ENCODE peak calls at places on chromosome 11, in eight cellular contexts. One of them, this sample, is unnamed.

GRCh38 chr11:125724125-125724524 is 22.0 kb upstream of the PATE1 start:
- DNase-seq in HCT116: peak; percentile 12
- DNase-seq in fibroblast of lung: peak; percentile 30
- DNase-seq in mammary epithelial cell: peak; percentile 16
- DNase-seq in PC-3: peak; percentile 51
- DNase-seq in neural progenitor cell: peak; percentile 34
- DNase-seq in GM23248: peak; percentile 38
- DNase-seq in IMR-90: peak; percentile 4
- DNase-seq in this sample: peak; percentile 45

GRCh38 chr11:95175969-95176368 is 55.0 kb downstream of the SESN3 start:
- DNase-seq in HCT116: no peak
- DNase-seq in fibroblast of lung: no peak
- DNase-seq in mammary epithelial cell: no peak
- DNase-seq in PC-3: no peak
- DNase-seq in neural progenitor cell: no peak
- DNase-seq in GM23248: no peak
- DNase-seq in IMR-90: no peak
- DNase-seq in this sample: no peak

GRCh38 chr11:100738701-100739100 is 51.6 kb downstream of the ARHGAP42 start:
- DNase-seq in HCT116: no peak
- DNase-seq in fibroblast of lung: no peak
- DNase-seq in mammary epithelial cell: no peak
- DNase-seq in PC-3: no peak
- DNase-seq in neural progenitor cell: no peak
- DNase-seq in GM23248: no peak
- DNase-seq in IMR-90: no peak
- DNase-seq in this sample: no peak

GRCh38 chr11:117819096-117820040 is 5.2 kb downstream of the FXYD2 start:
- DNase-seq in HCT116: peak; percentile 70
- DNase-seq in fibroblast of lung: peak; percentile 54
- DNase-seq in mammary epithelial cell: peak; percentile 66
- DNase-seq in PC-3: peak; percentile 86
- DNase-seq in neural progenitor cell: peak; percentile 83
- DNase-seq in GM23248: peak; percentile 61
- DNase-seq in IMR-90: peak; percentile 63
- DNase-seq in this sample: peak; percentile 80

GRCh38 chr11:63017306-63017974 is 1.8 kb upstream of the SLC22A8 start:
- DNase-seq in HCT116: no peak
- DNase-seq in fibroblast of lung: peak; percentile 3
- DNase-seq in mammary epithelial cell: no peak
- DNase-seq in PC-3: no peak
- DNase-seq in neural progenitor cell: peak; percentile 64
- DNase-seq in GM23248: no peak
- DNase-seq in IMR-90: no peak
- DNase-seq in this sample: no peak

GRCh38 chr11:9146477-9146876 is 55.1 kb upstream of the SCUBE2 start:
- DNase-seq in HCT116: no peak
- DNase-seq in fibroblast of lung: no peak
- DNase-seq in mammary epithelial cell: no peak
- DNase-seq in PC-3: no peak
- DNase-seq in neural progenitor cell: peak; percentile 55
- DNase-seq in GM23248: no peak
- DNase-seq in IMR-90: no peak
- DNase-seq in this sample: no peak

GRCh38 chr11:11787305-11788066 is 54.3 kb upstream of the USP47 start:
- DNase-seq in HCT116: peak; percentile 38
- DNase-seq in fibroblast of lung: peak; percentile 53
- DNase-seq in mammary epithelial cell: peak; percentile 52
- DNase-seq in PC-3: peak; percentile 85
- DNase-seq in neural progenitor cell: peak; percentile 84
- DNase-seq in GM23248: peak; percentile 78
- DNase-seq in IMR-90: peak; percentile 70
- DNase-seq in this sample: peak; percentile 88

GRCh38 chr11:35389897-35390462 is 29.4 kb downstream of the SLC1A2 start:
- DNase-seq in HCT116: no peak
- DNase-seq in fibroblast of lung: no peak
- DNase-seq in mammary epithelial cell: no peak
- DNase-seq in PC-3: peak; percentile 70
- DNase-seq in neural progenitor cell: no peak
- DNase-seq in GM23248: no peak
- DNase-seq in IMR-90: no peak
- DNase-seq in this sample: no peak

GRCh38 chr11:108128772-108129171 is 7.4 kb downstream of the ACAT1 start:
- DNase-seq in HCT116: no peak
- DNase-seq in fibroblast of lung: no peak
- DNase-seq in mammary epithelial cell: no peak
- DNase-seq in PC-3: no peak
- DNase-seq in neural progenitor cell: no peak
- DNase-seq in GM23248: no peak
- DNase-seq in IMR-90: no peak
- DNase-seq in this sample: no peak

GRCh38 chr11:130403301-130403804 is 25.1 kb downstream of the ADAMTS8 start:
- DNase-seq in HCT116: no peak
- DNase-seq in fibroblast of lung: peak; percentile 94
- DNase-seq in mammary epithelial cell: peak; percentile 89
- DNase-seq in PC-3: peak; percentile 87
- DNase-seq in neural progenitor cell: no peak
- DNase-seq in GM23248: peak; percentile 97
- DNase-seq in IMR-90: peak; percentile 97
- DNase-seq in this sample: no peak

GRCh38 chr11:102220728-102221467 is 96.4 kb upstream of the BIRC3 start:
- DNase-seq in HCT116: no peak
- DNase-seq in fibroblast of lung: peak; percentile 86
- DNase-seq in mammary epithelial cell: peak; percentile 77
- DNase-seq in PC-3: peak; percentile 70
- DNase-seq in neural progenitor cell: no peak
- DNase-seq in GM23248: peak; percentile 58
- DNase-seq in IMR-90: peak; percentile 79
- DNase-seq in this sample: no peak

GRCh38 chr11:93059074-93059957 is 89.9 kb downstream of the MTNR1B start:
- DNase-seq in HCT116: no peak
- DNase-seq in fibroblast of lung: peak; percentile 76
- DNase-seq in mammary epithelial cell: no peak
- DNase-seq in PC-3: no peak
- DNase-seq in neural progenitor cell: peak; percentile 31
- DNase-seq in GM23248: peak; percentile 64
- DNase-seq in IMR-90: peak; percentile 90
- DNase-seq in this sample: no peak

GRCh38 chr11:127675602-127676001 is 675.0 kb upstream of the KIRREL3 start:
- DNase-seq in HCT116: no peak
- DNase-seq in fibroblast of lung: no peak
- DNase-seq in mammary epithelial cell: no peak
- DNase-seq in PC-3: no peak
- DNase-seq in neural progenitor cell: no peak
- DNase-seq in GM23248: no peak
- DNase-seq in IMR-90: peak; percentile 4
- DNase-seq in this sample: no peak

GRCh38 chr11:116837231-116838091 is at the start of gene APOA1:
- DNase-seq in HCT116: no peak
- DNase-seq in fibroblast of lung: no peak
- DNase-seq in mammary epithelial cell: no peak
- DNase-seq in PC-3: no peak
- DNase-seq in neural progenitor cell: peak; percentile 50
- DNase-seq in GM23248: no peak
- DNase-seq in IMR-90: no peak
- DNase-seq in this sample: no peak

GRCh38 chr11:44140805-44141204 is 45.3 kb downstream of the EXT2 start:
- DNase-seq in HCT116: no peak
- DNase-seq in fibroblast of lung: no peak
- DNase-seq in mammary epithelial cell: no peak
- DNase-seq in PC-3: peak; percentile 75
- DNase-seq in neural progenitor cell: no peak
- DNase-seq in GM23248: no peak
- DNase-seq in IMR-90: no peak
- DNase-seq in this sample: no peak

GRCh38 chr11:72649215-72649976 is 24.8 kb downstream of the PDE2A start:
- DNase-seq in HCT116: no peak
- DNase-seq in fibroblast of lung: no peak
- DNase-seq in mammary epithelial cell: no peak
- DNase-seq in PC-3: no peak
- DNase-seq in neural progenitor cell: no peak
- DNase-seq in GM23248: no peak
- DNase-seq in IMR-90: no peak
- DNase-seq in this sample: no peak

GRCh38 chr11:120133216-120134105 is 4.5 kb downstream of the TRIM29 start:
- DNase-seq in HCT116: no peak
- DNase-seq in fibroblast of lung: no peak
- DNase-seq in mammary epithelial cell: no peak
- DNase-seq in PC-3: no peak
- DNase-seq in neural progenitor cell: no peak
- DNase-seq in GM23248: no peak
- DNase-seq in IMR-90: no peak
- DNase-seq in this sample: no peak

GRCh38 chr11:29171350-29171950 is 845.4 kb downstream of the KCNA4 start:
- DNase-seq in HCT116: no peak
- DNase-seq in fibroblast of lung: peak; percentile 77
- DNase-seq in mammary epithelial cell: peak; percentile 52
- DNase-seq in PC-3: no peak
- DNase-seq in neural progenitor cell: no peak
- DNase-seq in GM23248: peak; percentile 27
- DNase-seq in IMR-90: peak; percentile 37
- DNase-seq in this sample: no peak

GRCh38 chr11:100929377-100929776 is 200.2 kb downstream of the PGR start:
- DNase-seq in HCT116: no peak
- DNase-seq in fibroblast of lung: peak; percentile 91
- DNase-seq in mammary epithelial cell: peak; percentile 68
- DNase-seq in PC-3: peak; percentile 49
- DNase-seq in neural progenitor cell: no peak
- DNase-seq in GM23248: peak; percentile 45
- DNase-seq in IMR-90: peak; percentile 81
- DNase-seq in this sample: no peak

GRCh38 chr11:48384670-48385069 is 18.4 kb upstream of the OR4C5 start:
- DNase-seq in HCT116: no peak
- DNase-seq in fibroblast of lung: no peak
- DNase-seq in mammary epithelial cell: no peak
- DNase-seq in PC-3: no peak
- DNase-seq in neural progenitor cell: no peak
- DNase-seq in GM23248: no peak
- DNase-seq in IMR-90: no peak
- DNase-seq in this sample: peak; percentile 43

GRCh38 chr11:99693941-99694492 is 673.3 kb downstream of the CNTN5 start:
- DNase-seq in HCT116: no peak
- DNase-seq in fibroblast of lung: peak; percentile 85
- DNase-seq in mammary epithelial cell: peak; percentile 2
- DNase-seq in PC-3: peak; percentile 88
- DNase-seq in neural progenitor cell: no peak
- DNase-seq in GM23248: peak; percentile 0
- DNase-seq in IMR-90: peak; percentile 94
- DNase-seq in this sample: no peak
- H2AFZ ChIP-seq in HCT116: no peak overlapping the region
- H2AFZ ChIP-seq in fibroblast of lung: no peak overlapping the region
- H2AFZ ChIP-seq in mammary epithelial cell: no peak overlapping the region
- H2AFZ ChIP-seq in PC-3: peak overlapping the region; percentile 47
- H2AFZ ChIP-seq in neural progenitor cell: no peak overlapping the region
- H2AFZ ChIP-seq in GM23248: no peak overlapping the region
- H2AFZ ChIP-seq in IMR-90: no peak overlapping the region
- H2AFZ ChIP-seq in this sample: no peak overlapping the region

DNA sequence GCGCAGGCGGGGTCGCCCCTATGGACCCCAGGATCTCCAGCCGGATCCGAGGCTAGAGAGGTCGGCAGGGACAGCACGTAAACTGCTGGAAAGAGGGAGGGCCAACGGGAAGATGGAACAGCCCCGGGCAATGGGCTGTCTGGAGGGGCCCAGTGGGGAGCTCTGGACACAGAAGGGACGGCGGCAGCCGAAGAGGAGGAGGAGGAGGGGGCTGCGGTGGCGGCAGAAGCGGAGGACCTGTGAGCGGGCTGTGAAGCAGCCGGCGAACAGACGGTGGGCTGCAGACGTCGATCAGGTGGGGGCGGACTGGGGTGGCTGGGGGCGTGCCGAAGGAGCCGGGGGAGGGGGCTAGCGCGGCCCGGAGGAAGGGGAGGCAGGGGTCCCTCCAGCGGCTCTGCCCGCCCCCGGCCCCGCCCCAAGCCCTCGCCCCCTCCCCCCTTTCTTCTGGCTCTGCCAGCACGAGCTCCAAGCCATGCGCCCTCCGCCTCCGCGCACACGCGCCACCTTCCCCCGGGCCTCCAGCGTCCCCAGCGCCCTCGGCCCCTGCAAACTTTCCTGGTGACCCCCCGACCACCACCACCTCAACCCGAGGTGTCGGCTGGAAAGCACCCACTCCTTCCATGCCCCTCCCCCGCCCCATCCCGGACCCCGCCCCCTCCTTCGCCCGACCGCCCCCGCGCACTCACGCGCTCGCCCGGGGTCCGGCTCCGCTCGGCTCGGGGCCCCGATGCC is 432 bp downstream of the TNKS1BP1 start:
- DNase-seq in HCT116: no peak
- DNase-seq in fibroblast of lung: peak; percentile 52
- DNase-seq in mammary epithelial cell: no peak
- DNase-seq in PC-3: peak; percentile 20
- DNase-seq in neural progenitor cell: peak; percentile 88
- DNase-seq in GM23248: peak; percentile 73
- DNase-seq in IMR-90: peak; percentile 48
- DNase-seq in this sample: peak; percentile 63
- H3K4me1 ChIP-seq in HCT116: peaks cover 33% of the 10 kb centered on the region
- H3K4me1 ChIP-seq in fibroblast of lung: peaks cover 27% of the 10 kb centered on the region
- H3K4me1 ChIP-seq in mammary epithelial cell: peaks cover 55% of the 10 kb centered on the region
- H3K4me1 ChIP-seq in PC-3: peaks cover 53% of the 10 kb centered on the region
- H3K4me1 ChIP-seq in neural progenitor cell: peaks cover 38% of the 10 kb centered on the region
- H3K4me1 ChIP-seq in GM23248: peaks cover 36% of the 10 kb centered on the region
- H3K4me1 ChIP-seq in IMR-90: peaks cover 20% of the 10 kb centered on the region
- H3K4me1 ChIP-seq in this sample: peaks cover 46% of the 10 kb centered on the region

DNA sequence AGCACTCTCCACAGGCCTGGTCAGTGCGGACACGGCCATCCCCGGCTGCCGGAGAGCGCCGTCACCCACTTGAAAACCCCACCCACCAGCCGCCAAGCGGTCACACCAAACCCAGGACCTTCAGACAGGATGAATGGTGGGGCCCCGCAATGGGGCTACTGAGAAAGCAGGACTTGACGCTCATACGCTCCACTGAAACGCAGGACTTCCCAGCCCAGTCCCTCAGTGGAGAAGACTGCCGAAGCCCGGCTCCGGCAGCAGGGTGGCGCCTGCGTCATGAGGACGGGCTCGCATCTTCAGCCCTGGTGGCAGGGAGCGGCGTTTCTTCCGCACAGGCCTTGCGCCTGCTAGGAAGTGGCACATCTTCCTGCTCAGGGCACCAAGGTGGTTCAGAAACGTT is 15.3 kb upstream of the PHLDA2 start:
- DNase-seq in HCT116: no peak
- DNase-seq in fibroblast of lung: peak; percentile 52
- DNase-seq in mammary epithelial cell: no peak
- DNase-seq in PC-3: no peak
- DNase-seq in neural progenitor cell: no peak
- DNase-seq in GM23248: no peak
- DNase-seq in IMR-90: no peak
- DNase-seq in this sample: no peak
- H3K27ac ChIP-seq in HCT116: no peak overlapping the region
- H3K27ac ChIP-seq in fibroblast of lung: peak overlapping the region; percentile 51
- H3K27ac ChIP-seq in mammary epithelial cell: no peak overlapping the region
- H3K27ac ChIP-seq in PC-3: peak overlapping the region; percentile 44
- H3K27ac ChIP-seq in neural progenitor cell: no peak overlapping the region
- H3K27ac ChIP-seq in GM23248: peak overlapping the region; percentile 72
- H3K27ac ChIP-seq in IMR-90: no peak overlapping the region
- H3K27ac ChIP-seq in this sample: no peak overlapping the region

DNA sequence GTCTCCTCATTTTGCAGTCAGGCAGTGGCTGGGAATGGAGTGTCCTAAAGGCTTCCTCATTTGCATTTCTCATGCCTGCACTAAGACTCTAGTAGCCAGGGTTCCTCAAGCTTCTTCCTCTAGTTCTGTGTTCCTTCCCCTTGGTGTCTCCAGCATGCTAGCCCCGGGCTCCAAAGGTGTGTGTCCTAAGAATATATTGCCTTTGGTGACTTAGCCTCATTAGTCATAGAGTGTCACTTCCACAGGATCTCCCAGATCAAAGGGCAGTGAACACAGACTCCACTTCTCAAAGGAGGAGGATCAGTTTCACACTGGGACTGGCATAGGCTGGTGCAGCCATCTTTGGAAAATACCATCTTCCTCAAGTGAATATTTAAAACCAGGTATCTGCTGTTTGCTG is 21.4 kb upstream of the ACER3 start:
- DNase-seq in HCT116: peak; percentile 65
- DNase-seq in fibroblast of lung: no peak
- DNase-seq in mammary epithelial cell: no peak
- DNase-seq in PC-3: peak; percentile 83
- DNase-seq in neural progenitor cell: no peak
- DNase-seq in GM23248: no peak
- DNase-seq in IMR-90: no peak
- DNase-seq in this sample: no peak
- H2AFZ ChIP-seq in HCT116: peak overlapping the region; percentile 19
- H2AFZ ChIP-seq in fibroblast of lung: no peak overlapping the region
- H2AFZ ChIP-seq in mammary epithelial cell: no peak overlapping the region
- H2AFZ ChIP-seq in PC-3: peak overlapping the region; percentile 19
- H2AFZ ChIP-seq in neural progenitor cell: no peak overlapping the region
- H2AFZ ChIP-seq in GM23248: no peak overlapping the region
- H2AFZ ChIP-seq in IMR-90: no peak overlapping the region
- H2AFZ ChIP-seq in this sample: no peak overlapping the region